ENCODE peak calls at places on chromosome 9, in four cellular contexts. C is tibial nerve, V is AG10803, W is psoas muscle. S is an unnamed sample.

GRCh38 chr9:94672811-94673487 is 33.6 kb upstream of the FBP1 start:
- DNase-seq in V (peak; percentile 83), W (no peak), C (no peak), S (no peak)

GRCh38 chr9:6758418-6759113 is 793 bp downstream of the KDM4C start:
- DNase-seq in W (peak; percentile 35), V (peak; percentile 47), C (peak; percentile 42), S (peak; percentile 82)

GRCh38 chr9:133207021-133207531 is 2.0 kb downstream of the OBP2B start:
- DNase-seq in V (no peak), W (no peak), C (no peak), S (no peak)

GRCh38 chr9:76198336-76198735 is 195.9 kb downstream of the RFK start:
- DNase-seq in V (peak; percentile 54), W (no peak), C (no peak), S (no peak)

GRCh38 chr9:133105461-133105770 is 15.6 kb downstream of the RALGDS start:
- DNase-seq in C (no peak), W (no peak), V (no peak), S (no peak)

GRCh38 chr9:121289554-121290370 is 21.8 kb downstream of the GSN start:
- DNase-seq in C (no peak), W (no peak), V (no peak), S (no peak)

GRCh38 chr9:134643306-134643705 is 1.7 kb downstream of the COL5A1 start:
- DNase-seq in V (peak; percentile 54), W (peak; percentile 41), C (no peak), S (no peak)

GRCh38 chr9:29799227-29799626 is 2225.9 kb upstream of the C9orf72 start:
- DNase-seq in W (no peak), V (no peak), C (no peak), S (no peak)

GRCh38 chr9:125255781-125256391 is 5.7 kb upstream of the GAPVD1 start:
- DNase-seq in V (no peak), W (no peak), C (no peak), S (no peak)

GRCh38 chr9:108241384-108241783 is 614.4 kb downstream of the ACTL7B start:
- DNase-seq in V (no peak), C (no peak), W (no peak), S (no peak)

GRCh38 chr9:92535940-92536850 is at the start of gene ECM2:
- DNase-seq in C (peak; percentile 38), V (peak; percentile 92), W (no peak), S (no peak)

GRCh38 chr9:93118863-93119702 is 15.0 kb downstream of the NINJ1 start:
- DNase-seq in C (no peak), V (no peak), W (peak; percentile 8), S (peak; percentile 0)

GRCh38 chr9:92508018-92508417 is 25.7 kb upstream of the ASPN start:
- DNase-seq in V (no peak), W (no peak), C (no peak), S (no peak)

GRCh38 chr9:107637421-107638420 is 148.2 kb upstream of the KLF4 start:
- DNase-seq in V (peak; percentile 98), W (peak; percentile 90), C (peak; percentile 96), S (no peak)

GRCh38 chr9:21047315-21047714 is 15.9 kb upstream of the HACD4 start:
- DNase-seq in C (no peak), V (no peak), W (no peak), S (no peak)

GRCh38 chr9:108996653-108997052 is 16.6 kb downstream of the CTNNAL1 start:
- DNase-seq in C (no peak), W (no peak), V (peak; percentile 13), S (no peak)

GRCh38 chr9:125525846-125526619 is 181.0 kb downstream of the MAPKAP1 start:
- DNase-seq in C (no peak), W (no peak), V (peak; percentile 66), S (no peak)

GRCh38 chr9:91567642-91568274 is 144.1 kb upstream of the NFIL3 start:
- DNase-seq in C (no peak), V (no peak), W (no peak), S (no peak)

GRCh38 chr9:88953401-88954029 is 37.8 kb upstream of the S1PR3 start:
- DNase-seq in C (no peak), W (no peak), V (peak; percentile 80), S (no peak)

GRCh38 chr9:14497476-14497875 is 183.5 kb upstream of the NFIB start:
- DNase-seq in V (no peak), W (no peak), C (peak; percentile 18), S (no peak)

GRCh38 chr9:6715755-6716643 is 41.8 kb upstream of the KDM4C start:
- DNase-seq in C (no peak), V (peak; percentile 7), W (peak; percentile 51), S (peak; percentile 92)

GRCh38 chr9:134323741-134324358 is 2.4 kb upstream of the RXRA start:
- DNase-seq in C (no peak), V (peak; percentile 41), W (peak; percentile 43), S (no peak)

GRCh38 chr9:99628843-99629242 is 192.8 kb upstream of the NR4A3 start:
- DNase-seq in V (no peak), C (no peak), W (no peak), S (no peak)

GRCh38 chr9:76810377-76810957 is 46.2 kb downstream of the PCA3 start:
- DNase-seq in C (peak; percentile 59), W (no peak), V (peak; percentile 70), S (peak; percentile 7)

GRCh38 chr9:15286288-15286834 is 20.7 kb downstream of the TTC39B start:
- DNase-seq in W (no peak), V (no peak), C (no peak), S (no peak)

GRCh38 chr9:4147476-4148214 is 152.2 kb downstream of the GLIS3 start:
- DNase-seq in W (no peak), C (no peak), V (no peak), S (no peak)

GRCh38 chr9:111454751-111455150 is 29.4 kb downstream of the ECPAS start:
- DNase-seq in V (no peak), C (no peak), W (no peak), S (no peak)

GRCh38 chr9:94922098-94922607 is 195.7 kb downstream of the AOPEP start:
- DNase-seq in W (peak; percentile 44), V (peak; percentile 100), C (peak; percentile 62), S (no peak)

GRCh38 chr9:75001719-75002421 is 26.2 kb downstream of the CARNMT1 start:
- DNase-seq in W (no peak), C (peak; percentile 23), V (peak; percentile 87), S (peak; percentile 32)

GRCh38 chr9:21906878-21907277 is 87.3 kb downstream of the CDKN2A start:
- DNase-seq in C (no peak), W (no peak), V (no peak), S (no peak)

GRCh38 chr9:78026947-78027346 is 4.7 kb downstream of the GNAQ start:
- DNase-seq in C (no peak), V (peak; percentile 53), W (no peak), S (no peak)

GRCh38 chr9:122444366-122444765 is 33.4 kb downstream of the OR1J1 start:
- DNase-seq in V (peak; percentile 95), C (no peak), W (peak; percentile 67), S (no peak)

GRCh38 chr9:88702985-88703384 is 168.0 kb downstream of the NXNL2 start:
- DNase-seq in W (no peak), V (no peak), C (no peak), S (no peak)

GRCh38 chr9:89661956-89662717 is 57.3 kb downstream of the GADD45G start:
- DNase-seq in V (peak; percentile 91), C (peak; percentile 96), W (peak; percentile 98), S (no peak)

GRCh38 chr9:76610009-76610352 is 151.0 kb downstream of the GCNT1 start:
- DNase-seq in W (peak; percentile 82), C (peak; percentile 82), V (peak; percentile 87), S (no peak)

GRCh38 chr9:123081824-123082223 is 48.4 kb downstream of the GPR21 start:
- DNase-seq in W (no peak), V (peak; percentile 62), C (no peak), S (no peak)

GRCh38 chr9:14315754-14316573 is 2.0 kb upstream of the NFIB start:
- DNase-seq in C (no peak), V (no peak), W (peak; percentile 30), S (no peak)

GRCh38 chr9:81969971-81970370 is 18.6 kb upstream of the SPATA31D1 start:
- DNase-seq in W (no peak), V (peak; percentile 20), C (no peak), S (no peak)
- TF ChIP-seq CTCF in W (no peak), V (no peak), C (no peak), S (no peak)

DNA sequence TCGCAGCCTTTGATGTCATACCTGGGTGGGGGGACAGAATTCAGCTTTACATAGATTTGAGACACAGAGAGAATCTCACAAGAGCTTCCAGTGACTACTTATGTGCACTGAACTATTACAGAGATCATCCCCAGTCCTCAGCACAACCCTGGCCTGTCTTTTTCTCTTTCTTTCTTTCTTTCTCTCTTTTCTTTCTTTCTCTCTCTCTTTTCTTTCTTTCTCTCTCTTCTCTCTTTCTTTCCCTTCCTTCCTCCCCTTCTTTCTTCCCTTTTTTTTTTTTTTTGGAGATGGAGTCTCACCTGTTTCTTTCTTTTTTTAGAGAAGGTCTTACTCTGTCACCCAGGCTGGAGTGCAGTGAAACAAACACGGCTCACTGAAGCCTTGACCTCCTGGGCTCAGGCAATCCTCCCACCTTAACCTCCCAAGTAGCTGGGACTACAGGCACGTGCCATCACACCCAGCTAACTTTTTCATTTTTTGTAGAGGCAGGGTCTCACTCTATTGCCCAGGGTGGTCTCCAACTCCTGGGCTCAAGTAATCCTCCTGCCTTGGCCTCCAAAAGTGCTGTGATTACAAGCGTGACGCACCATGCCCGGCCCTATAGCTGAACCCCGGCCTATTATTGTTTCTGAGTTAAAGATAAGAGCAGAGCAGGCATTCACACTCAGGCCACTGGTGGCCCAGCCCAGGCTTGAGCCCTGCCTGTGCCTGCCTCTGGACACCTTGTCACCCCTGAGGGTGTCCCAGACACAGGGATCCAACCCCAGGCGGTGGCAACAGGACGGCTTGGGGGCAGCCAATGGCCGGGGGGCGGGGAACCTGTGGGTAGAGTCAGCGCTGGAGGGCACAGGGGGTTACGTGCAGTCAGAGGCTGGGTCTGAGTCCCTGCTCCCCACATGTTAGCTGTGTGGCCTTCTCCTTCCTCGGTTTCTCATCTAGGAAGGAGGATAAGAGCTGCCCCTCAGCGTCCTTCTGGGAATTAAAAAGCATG is 4.3 kb downstream of the PIP5KL1 start:
- DNase-seq in V (no peak), W (no peak), C (no peak), S (no peak)
- H3K4me3 ChIP-seq in V (no peak overlapping the region), W (no peak overlapping the region), C (no peak overlapping the region), S (no peak overlapping the region)

GRCh38 chr9:130932220-130933069 is 6.6 kb downstream of the FIBCD1 start:
- DNase-seq in W (no peak), C (no peak), V (no peak), S (no peak)
- TF ChIP-seq CTCF in W (no peak), C (no peak), V (no peak), S (no peak)

GRCh38 chr9:127756233-127756632 is 21.1 kb upstream of the TOR2A start:
- DNase-seq in W (no peak), V (no peak), C (no peak), S (no peak)
- H3K4me3 ChIP-seq in W (peak overlapping the region; percentile 43), V (no peak overlapping the region), C (no peak overlapping the region), S (no peak overlapping the region)

GRCh38 chr9:69655065-69655464 is 17.1 kb downstream of the APBA1 start:
- DNase-seq in W (no peak), V (no peak), C (no peak), S (no peak)
- TF ChIP-seq CTCF in W (no peak), V (no peak), C (no peak), S (peak; percentile 0)

S was measured in GM06990.